ENCODE peak calls at places on chromosomes 6 and 20, in five cellular contexts. R is tibial nerve, F is Peyer's patch, B is adrenal gland, H is fibroblast of lung. T is an unnamed sample. For H3K4me1 and H3K36me3, the result is how much of the 10 kb centered on the place peaks cover.

GRCh38 chr6:106425382-106425781 is 64.9 kb downstream of the CRYBG1 start:
- DNase-seq in F (no peak), B (no peak), H (peak), R (no peak), T (no peak)

GRCh38 chr6:101429291-101429690 is 35.8 kb downstream of the GRIK2 start:
- DNase-seq in F (no peak), B (no peak), H (no peak), R (no peak), T (no peak)

GRCh38 chr20:33301192-33301930 is 18.3 kb downstream of the BPIFB1 start:
- DNase-seq in B (no peak), H (no peak), R (no peak), F (no peak), T (no peak)

GRCh38 chr6:170174771-170175643 is 115.9 kb downstream of the DLL1 start:
- DNase-seq in H (no peak), B (peak), F (peak), R (no peak), T (no peak)

GRCh38 chr6:33213166-33213988 is 5.1 kb downstream of the RING1 start:
- DNase-seq in F (no peak), B (peak), H (no peak), R (no peak), T (peak)

GRCh38 chr6:24283043-24283985 is 74.5 kb downstream of the DCDC2 start:
- DNase-seq in B (peak), R (peak), F (no peak), H (peak), T (peak)

GRCh38 chr6:125301435-125302391 is at the start of gene HDDC2:
- DNase-seq in H (peak), F (peak), R (no peak), B (peak), T (peak)

GRCh38 chr6:128997880-128998279 is 114.9 kb downstream of the LAMA2 start:
- DNase-seq in R (no peak), B (no peak), H (no peak), F (no peak), T (no peak)

GRCh38 chr6:113969888-113970807 is 800 bp downstream of the HDAC2 start:
- DNase-seq in H (peak), R (no peak), F (peak), B (peak), T (peak)

GRCh38 chr20:54221383-54221782 is 13.5 kb downstream of the PFDN4 start:
- DNase-seq in F (no peak), B (no peak), H (no peak), R (no peak), T (no peak)

GRCh38 chr20:33393609-33394008 is 7.7 kb downstream of the CDK5RAP1 start:
- DNase-seq in B (no peak), R (no peak), H (no peak), F (no peak), T (no peak)

GRCh38 chr20:37453836-37454235 is 67.2 kb upstream of the NNAT start:
- DNase-seq in H (no peak), F (no peak), B (no peak), R (no peak), T (no peak)

DNA sequence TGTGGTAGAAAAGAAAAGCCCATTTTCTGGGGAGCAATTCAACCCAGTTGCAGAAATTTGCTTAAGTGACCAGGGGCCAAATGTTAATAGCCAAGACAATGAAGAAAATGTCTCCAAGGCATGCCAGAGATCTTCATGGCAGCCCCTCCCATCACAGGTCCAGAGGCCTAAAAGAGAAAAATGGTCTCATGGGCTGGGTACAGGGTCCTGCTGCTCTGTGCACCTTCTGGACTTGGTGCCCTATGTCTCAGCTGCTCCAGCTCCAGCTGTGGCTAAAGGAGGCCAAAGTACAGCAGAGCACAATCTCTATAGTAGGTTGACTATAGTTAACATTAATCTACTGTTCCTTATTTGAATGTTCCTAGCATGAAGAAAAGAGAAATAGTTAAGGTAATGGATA is 44.7 kb downstream of the FRK start:
- DNase-seq in F (peak), H (no peak), B (no peak), R (no peak), T (no peak)
- H3K4me1 ChIP-seq in F (under half), H (under half), B (under half), R (under half), T (under half)

DNA sequence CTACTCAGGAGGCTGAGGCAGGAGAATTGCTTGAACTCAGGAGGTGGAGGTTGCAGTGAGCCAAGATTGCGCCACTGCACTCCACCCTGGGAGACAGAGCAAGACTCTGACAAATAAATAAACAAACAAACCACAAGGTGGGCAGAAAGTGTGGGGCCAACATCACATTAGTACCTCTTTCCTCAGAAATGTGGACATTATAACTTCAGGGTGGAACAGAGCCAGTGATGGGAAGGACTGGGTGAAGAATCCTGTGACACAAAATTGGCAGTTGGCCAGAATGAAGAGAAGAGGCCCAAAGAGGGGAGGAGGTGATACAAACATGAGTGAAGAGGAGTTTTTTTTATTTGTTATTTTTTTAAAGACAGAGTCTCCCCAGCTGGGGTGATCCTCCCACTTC is 50.6 kb downstream of the NUP153 start:
- DNase-seq in H (peak), B (no peak), F (no peak), R (no peak), T (no peak)
- H3K36me3 ChIP-seq in H (under half), B (under half), F (under half), R (half or more), T (under half)

DNA sequence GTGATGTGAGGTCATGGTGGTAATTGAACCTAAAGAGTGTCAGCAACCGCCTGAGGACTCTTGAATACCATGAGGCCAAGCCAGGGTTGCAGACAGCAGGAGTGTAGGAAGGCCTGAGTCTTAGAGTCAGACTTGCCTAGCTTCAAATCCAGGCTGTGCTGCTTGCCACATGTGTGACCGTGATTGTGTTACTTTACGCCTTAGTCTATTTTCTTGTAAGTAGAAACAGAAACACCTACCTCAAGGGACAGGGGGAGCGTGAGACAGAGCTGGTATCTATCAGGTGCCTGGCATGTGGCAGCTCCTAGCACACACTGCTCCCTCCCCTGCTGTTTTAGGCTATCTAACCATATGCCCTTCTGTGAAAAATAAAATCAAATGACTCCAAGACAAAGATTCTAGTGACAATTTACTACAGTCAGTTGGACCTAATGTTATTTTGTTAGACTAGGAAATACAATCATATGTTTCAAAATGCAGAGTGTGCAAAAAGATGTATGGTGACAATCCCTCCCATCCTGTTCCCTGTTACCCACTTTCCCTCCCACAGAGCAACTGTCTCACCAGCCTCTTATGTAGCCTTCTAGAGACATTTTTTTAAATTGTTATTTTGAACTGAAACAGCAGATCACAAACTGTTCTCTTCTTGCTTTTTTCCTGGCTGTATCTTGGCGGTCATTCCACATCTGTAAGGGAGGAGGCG is 21.7 kb downstream of the TAF8 start:
- DNase-seq in F (no peak), R (no peak), B (no peak), H (no peak), T (no peak)
- H3K4me1 ChIP-seq in F (under half), R (under half), B (under half), H (under half), T (under half)

DNA sequence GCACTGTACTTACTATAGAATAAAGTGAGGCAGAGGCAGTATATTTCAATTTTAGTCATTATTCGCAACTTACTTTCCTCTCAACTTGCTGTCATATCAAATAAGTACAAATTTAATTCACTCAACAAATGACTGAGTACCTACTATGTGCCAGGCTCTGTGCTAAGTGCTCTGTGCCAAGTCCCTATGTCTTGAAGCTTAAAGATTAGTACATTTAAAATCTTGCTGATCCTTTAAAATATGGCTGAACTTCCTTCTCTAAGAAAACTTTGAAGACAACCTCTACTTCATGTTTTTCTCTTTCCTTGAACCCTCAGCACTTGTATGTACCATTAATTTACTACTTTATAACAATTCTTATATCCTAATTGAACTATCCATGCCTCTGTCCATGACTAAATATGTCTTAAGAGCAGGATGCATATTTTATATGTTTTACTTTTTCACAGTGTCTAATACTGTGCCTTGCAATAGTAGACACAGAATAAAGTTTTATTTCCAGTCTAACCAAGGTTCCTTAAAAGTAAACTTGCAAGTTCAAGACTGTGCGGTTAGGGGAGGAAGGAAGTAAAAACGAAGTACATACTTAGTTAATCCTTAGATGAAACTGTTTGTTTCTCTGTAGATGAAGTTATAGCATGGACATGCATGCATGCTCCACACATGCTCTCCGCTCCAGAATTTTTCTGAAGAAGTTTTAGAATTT is 10.0 kb upstream of the LATS1 start:
- DNase-seq in H (no peak), R (no peak), F (no peak), B (no peak), T (no peak)
- H3K36me3 ChIP-seq in H (under half), R (half or more), F (under half), B (under half), T (under half)

GRCh38 chr6:38146021-38146657 is 326.6 kb downstream of the ZFAND3 start:
- DNase-seq in H (no peak), R (no peak), F (no peak), B (no peak), T (no peak)
- H3K4me1 ChIP-seq in H (under half), R (under half), F (under half), B (under half), T (under half)